ENCODE peak calls at places on chromosomes 3 and 15, in five cellular contexts. B is NCI-H187, S is gastrocnemius medialis, T is caudate nucleus, W is endothelial cell of umbilical vein. F is an unnamed sample.

GRCh38 chr3:130893240-130894129 is at the start of gene ATP2C1:
- DNase-seq in S (peak), T (peak), B (peak), W (peak), F (peak)

GRCh38 chr15:74432968-74433591 is 678 bp downstream of the SEMA7A start:
- DNase-seq in T (no peak), S (no peak), W (no peak), B (no peak), F (no peak)

GRCh38 chr3:128385080-128385832 is 81.4 kb downstream of the DNAJB8 start:
- DNase-seq in S (peak), T (no peak), B (no peak), W (no peak), F (peak)

GRCh38 chr15:75554717-75555116 is 24.4 kb downstream of the PTPN9 start:
- DNase-seq in W (no peak), T (no peak), B (no peak), S (peak), F (no peak)

GRCh38 chr3:170355738-170356595 is 1.5 kb upstream of the SKIL start:
- DNase-seq in T (peak), B (no peak), W (peak), S (peak), F (peak)

GRCh38 chr3:139533781-139534443 is 5.6 kb downstream of the RBP1 start:
- DNase-seq in B (peak), W (peak), T (no peak), S (no peak), F (no peak)

GRCh38 chr3:49346797-49347251 is 7.0 kb upstream of the USP4 start:
- DNase-seq in T (no peak), S (no peak), W (no peak), B (no peak), F (no peak)

GRCh38 chr15:75723847-75724660 is 11.4 kb upstream of the CSPG4 start:
- DNase-seq in W (peak), S (peak), T (peak), B (no peak), F (peak)

GRCh38 chr3:120642368-120642948 is 39.6 kb downstream of the HGD start:
- DNase-seq in B (no peak), W (peak), S (no peak), T (no peak), F (no peak)

GRCh38 chr3:129525341-129525968 is 3.0 kb upstream of the RHO start:
- DNase-seq in B (no peak), W (peak), S (no peak), T (no peak), F (no peak)

GRCh38 chr3:66431494-66431893 is 69.3 kb downstream of the LRIG1 start:
- DNase-seq in S (peak), W (no peak), T (no peak), B (no peak), F (no peak)

GRCh38 chr15:80121546-80121945 is 31.3 kb upstream of the FAH start:
- DNase-seq in W (no peak), B (no peak), S (no peak), T (no peak), F (no peak)

GRCh38 chr3:166013073-166013679 is 176.0 kb upstream of the BCHE start:
- DNase-seq in B (no peak), W (peak), T (no peak), S (no peak), F (no peak)

GRCh38 chr3:52327486-52328290 is 11.6 kb downstream of the DNAH1 start:
- DNase-seq in B (no peak), T (no peak), S (no peak), W (no peak), F (no peak)

GRCh38 chr3:13004376-13004775 is 68.9 kb downstream of the IQSEC1 start:
- DNase-seq in B (no peak), T (peak), W (no peak), S (no peak), F (no peak)

GRCh38 chr3:194606163-194606562 is 27.1 kb downstream of the TMEM44 start:
- DNase-seq in T (no peak), W (no peak), S (no peak), B (no peak), F (no peak)

GRCh38 chr15:55846108-55846707 is 103.3 kb upstream of the PRTG start:
- DNase-seq in S (no peak), T (peak), W (peak), B (peak), F (no peak)

GRCh38 chr15:36970522-36970921 is 129.8 kb downstream of the MEIS2 start:
- DNase-seq in B (no peak), W (no peak), T (no peak), S (no peak), F (no peak)

GRCh38 chr3:52067046-52067445 is 10.7 kb upstream of the DUSP7 start:
- DNase-seq in W (no peak), B (no peak), S (no peak), T (no peak), F (no peak)

GRCh38 chr15:90855139-90855538 is 13.2 kb upstream of the FURIN start:
- DNase-seq in W (no peak), S (no peak), B (no peak), T (no peak), F (no peak)

GRCh38 chr3:13219077-13219901 is 146.1 kb upstream of the IQSEC1 start:
- DNase-seq in W (no peak), T (no peak), B (no peak), S (peak), F (no peak)

GRCh38 chr3:70120360-70120966 is 120.9 kb downstream of the SAMMSON start:
- DNase-seq in S (peak), B (peak), W (peak), T (peak), F (peak)

GRCh38 chr3:127417709-127418559 is 130.1 kb upstream of the PRR20G start:
- DNase-seq in S (peak), B (peak), T (no peak), W (no peak), F (peak)

GRCh38 chr15:82105458-82106205 is 59.8 kb upstream of the MEX3B start:
- DNase-seq in S (no peak), W (no peak), B (no peak), T (no peak), F (no peak)

GRCh38 chr3:65924762-65925161 is 114.0 kb downstream of the MAGI1 start:
- DNase-seq in B (no peak), W (no peak), S (no peak), T (no peak), F (no peak)

GRCh38 chr15:79775821-79776220 is 121.0 kb downstream of the MTHFS start:
- DNase-seq in W (no peak), S (no peak), T (no peak), B (no peak), F (no peak)

GRCh38 chr15:98904466-98905048 is 103.0 kb downstream of the PGPEP1L start:
- DNase-seq in B (no peak), T (peak), W (peak), S (no peak), F (peak)

GRCh38 chr3:8761866-8762265 is 7.5 kb downstream of the OXTR start:
- DNase-seq in W (no peak), B (no peak), T (no peak), S (no peak), F (no peak)

F was measured in tibial artery.